ENCODE peak calls at places on chromosomes 4 and X, in eight cellular contexts. H is nucleus accumbens; B is activated CD4-positive, CD25-positive, alpha-beta regulatory T cell treated with anti-CD3 and anti-CD28 coated beads, Interleukin-2, amount 50 U/mL, for 72 hours; K is T-helper 2 cell; F is H7; L is epithelial cell of prostate; W is CD8-positive, alpha-beta T cell; V is small intestine. J is an unnamed sample.

GRCh38 chr4:153555730-153556440 is 89.7 kb downstream of the TMEM131L start:
- DNase-seq in H (no peak), B (no peak), K (no peak), F (no peak), L (no peak), W (no peak), V (no peak), J (no peak)

GRCh38 chrX:22922961-22923360 is 76.8 kb upstream of the DDX53 start:
- DNase-seq in H (no peak), B (no peak), K (no peak), F (no peak), L (no peak), W (no peak), V (no peak), J (no peak)

GRCh38 chr4:118173956-118174355 is 139.7 kb downstream of the NDST3 start:
- DNase-seq in H (no peak), B (no peak), K (no peak), F (no peak), L (no peak), W (no peak), V (no peak), J (no peak)

GRCh38 chrX:151680805-151681204 is 14.5 kb upstream of the PRRG3 start:
- DNase-seq in H (no peak), B (peak; percentile 73), K (peak; percentile 19), F (peak; percentile 49), L (peak; percentile 1), W (peak; percentile 65), V (peak; percentile 20), J (peak; percentile 29)

GRCh38 chr4:177374966-177375365 is 65.3 kb downstream of the NEIL3 start:
- DNase-seq in H (no peak), B (no peak), K (no peak), F (no peak), L (no peak), W (no peak), V (no peak), J (no peak)

GRCh38 chr4:141246243-141246642 is 25.5 kb downstream of the ZNF330 start:
- DNase-seq in H (no peak), B (no peak), K (no peak), F (no peak), L (no peak), W (no peak), V (no peak), J (no peak)

GRCh38 chrX:55451125-55451524 is 802 bp upstream of the MAGEH1 start:
- DNase-seq in H (no peak), B (no peak), K (no peak), F (no peak), L (no peak), W (no peak), V (no peak), J (no peak)

GRCh38 chr4:55272576-55272975 is 73.5 kb upstream of the SRD5A3 start:
- DNase-seq in H (no peak), B (no peak), K (no peak), F (no peak), L (no peak), W (no peak), V (no peak), J (no peak)